ENCODE peak calls at places on chromosomes 3 and 15, in seven cellular contexts. C is right lobe of liver, U is colonic mucosa, G is GM23338, M is heart left ventricle, I is left ventricle myocardium inferior, O is breast epithelium. K is an unnamed sample.

GRCh38 chr15:80636675-80637074 is 58.4 kb upstream of the ABHD17C start:
- DNase-seq in C (no peak), M (peak; percentile 16), G (peak; percentile 82), U (peak; percentile 64), O (no peak), I (no peak), K (no peak)

GRCh38 chr3:169678122-169678521 is 14.6 kb upstream of the MECOM start:
- DNase-seq in I (no peak), G (no peak), O (no peak), U (no peak), C (no peak), M (no peak), K (no peak)

GRCh38 chr3:98730338-98730737 is 32.8 kb upstream of the ST3GAL6 start:
- DNase-seq in I (no peak), M (no peak), G (no peak), U (no peak), O (no peak), C (no peak), K (no peak)

GRCh38 chr3:167305340-167305739 is 74.8 kb downstream of the ZBBX start:
- DNase-seq in G (no peak), U (no peak), I (no peak), C (no peak), O (no peak), M (no peak), K (no peak)

GRCh38 chr3:101223016-101223415 is 97.4 kb downstream of the IMPG2 start:
- DNase-seq in C (no peak), I (no peak), O (no peak), M (no peak), G (no peak), U (no peak), K (no peak)

GRCh38 chr3:71545330-71545729 is 38.2 kb downstream of the FOXP1 start:
- DNase-seq in I (no peak), M (no peak), U (no peak), G (no peak), O (no peak), C (no peak), K (no peak)

GRCh38 chr15:58900628-58901027 is 32.9 kb downstream of the SLTM start:
- DNase-seq in G (no peak), I (no peak), C (no peak), M (no peak), U (no peak), O (no peak), K (no peak)

GRCh38 chr3:61564405-61565059 is 3.2 kb downstream of the PTPRG start:
- DNase-seq in C (peak; percentile 82), M (peak; percentile 90), G (peak; percentile 83), I (peak; percentile 88), U (peak; percentile 83), O (peak; percentile 74), K (peak; percentile 60)

GRCh38 chr3:127441764-127442163 is 148.8 kb downstream of the TPRA1 start:
- DNase-seq in C (no peak), M (no peak), I (no peak), U (no peak), O (peak; percentile 6), G (no peak), K (no peak)

GRCh38 chr3:192917258-192917507 is 473 bp downstream of the MB21D2 start:
- DNase-seq in G (peak; percentile 53), I (no peak), M (no peak), U (no peak), O (no peak), C (peak; percentile 24), K (no peak)

DNA sequence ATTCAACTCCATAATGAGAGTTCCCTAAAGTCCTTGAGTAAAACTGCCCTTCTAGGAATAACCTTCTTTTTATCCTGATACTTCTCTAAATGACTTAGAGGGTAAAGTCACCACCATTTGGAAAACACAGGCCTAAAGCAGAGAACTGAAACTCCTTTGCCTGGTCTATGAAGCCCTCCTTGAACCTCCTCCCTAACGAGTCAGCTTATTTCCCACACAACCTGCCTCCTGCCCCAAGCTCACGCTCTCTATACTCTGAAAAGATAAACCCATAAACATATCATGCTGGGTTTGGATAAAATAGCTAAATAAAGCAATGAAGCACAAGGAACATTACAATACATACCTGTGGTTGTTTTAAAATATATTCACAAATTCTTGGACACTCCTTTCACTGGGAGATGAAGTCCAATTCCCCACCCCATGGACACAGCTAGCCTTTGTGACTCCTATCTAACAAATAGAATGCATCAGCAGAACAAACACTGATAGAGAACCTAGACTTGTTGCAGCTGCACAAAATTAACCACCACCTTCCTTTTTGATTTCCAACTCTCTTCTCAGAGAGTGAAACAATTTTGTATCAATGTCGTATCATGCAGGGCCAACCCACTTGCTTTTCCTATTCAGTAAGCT is 98.2 kb downstream of the PLCH1 start:
- DNase-seq in M (no peak), C (no peak), I (no peak), U (no peak), G (no peak), O (no peak), K (no peak)
- H3K27ac ChIP-seq in M (no peak overlapping the region), C (no peak overlapping the region), I (no peak overlapping the region), U (no peak overlapping the region), G (peak overlapping the region; percentile 40), O (no peak overlapping the region), K (no peak overlapping the region)

DNA sequence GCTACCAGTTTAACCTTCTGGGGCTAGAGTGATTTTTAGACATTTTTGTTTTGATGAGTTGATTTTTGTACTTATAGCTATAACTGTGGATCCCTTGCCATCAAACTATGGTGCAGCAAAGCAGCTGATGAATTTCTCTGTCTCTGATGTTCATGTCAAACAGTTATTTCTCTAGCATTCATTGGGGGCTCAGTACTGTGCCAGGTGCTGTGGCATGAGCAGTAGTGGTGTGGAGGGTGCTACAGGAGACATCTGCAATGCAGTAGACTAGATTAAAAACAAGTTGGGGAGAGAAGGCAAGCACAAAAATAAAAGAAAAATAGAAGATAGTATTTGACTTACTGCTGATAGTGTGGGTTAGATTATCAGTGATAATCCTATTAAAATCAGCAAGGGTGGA is 95.3 kb downstream of the AKAP13 start:
- DNase-seq in O (no peak), C (no peak), M (no peak), I (no peak), G (no peak), U (no peak), K (no peak)
- H3K27ac ChIP-seq in O (no peak overlapping the region), C (no peak overlapping the region), M (no peak overlapping the region), I (peak overlapping the region; percentile 9), G (no peak overlapping the region), U (no peak overlapping the region), K (no peak overlapping the region)

DNA sequence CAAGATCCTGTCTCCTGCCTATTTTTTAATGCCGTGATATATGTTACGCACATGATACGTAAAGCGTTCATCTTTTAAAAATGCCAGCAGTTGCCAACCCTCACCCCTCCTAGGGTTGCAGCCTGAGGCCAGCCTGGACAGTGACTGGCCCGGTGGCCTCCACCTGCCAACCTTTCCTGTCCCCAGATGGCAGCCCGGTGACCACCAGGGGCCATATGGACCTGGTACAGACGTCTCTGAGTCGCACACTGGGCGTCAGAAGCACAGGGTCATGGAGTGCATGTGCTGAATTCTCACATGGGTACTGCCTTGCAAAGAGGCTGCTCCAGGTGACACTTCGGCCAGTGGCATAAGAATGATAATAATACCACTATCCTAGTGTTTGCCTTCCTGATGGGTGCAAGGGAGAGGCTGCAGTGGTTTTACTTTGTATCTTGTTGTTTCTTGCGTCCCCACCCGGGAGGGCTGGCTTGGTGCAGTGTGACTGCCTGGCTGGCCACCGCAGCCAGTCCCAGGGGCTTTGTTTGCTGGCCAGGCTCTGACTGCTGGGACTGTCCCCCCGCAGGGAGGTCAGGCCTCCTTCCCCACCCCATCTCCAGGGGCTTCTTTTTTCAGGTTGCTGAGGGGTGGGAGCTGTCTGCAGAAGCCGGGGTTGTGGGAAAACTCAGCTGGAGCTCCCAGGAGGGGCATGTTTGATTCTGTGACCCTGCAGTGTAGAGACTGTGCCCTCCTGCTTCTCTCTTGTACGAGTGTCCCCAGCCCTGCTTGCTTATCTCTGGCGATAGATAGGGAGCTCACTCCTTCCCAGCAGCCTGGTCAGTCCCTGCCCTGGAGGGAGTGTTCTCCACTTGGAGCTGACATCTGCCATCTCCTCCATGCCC is 16.9 kb downstream of the FBLN2 start:
- DNase-seq in O (no peak), M (no peak), G (no peak), C (no peak), I (peak; percentile 14), U (no peak), K (no peak)
- H3K27ac ChIP-seq in O (no peak overlapping the region), M (no peak overlapping the region), G (no peak overlapping the region), C (no peak overlapping the region), I (peak overlapping the region; percentile 56), U (no peak overlapping the region), K (no peak overlapping the region)

DNA sequence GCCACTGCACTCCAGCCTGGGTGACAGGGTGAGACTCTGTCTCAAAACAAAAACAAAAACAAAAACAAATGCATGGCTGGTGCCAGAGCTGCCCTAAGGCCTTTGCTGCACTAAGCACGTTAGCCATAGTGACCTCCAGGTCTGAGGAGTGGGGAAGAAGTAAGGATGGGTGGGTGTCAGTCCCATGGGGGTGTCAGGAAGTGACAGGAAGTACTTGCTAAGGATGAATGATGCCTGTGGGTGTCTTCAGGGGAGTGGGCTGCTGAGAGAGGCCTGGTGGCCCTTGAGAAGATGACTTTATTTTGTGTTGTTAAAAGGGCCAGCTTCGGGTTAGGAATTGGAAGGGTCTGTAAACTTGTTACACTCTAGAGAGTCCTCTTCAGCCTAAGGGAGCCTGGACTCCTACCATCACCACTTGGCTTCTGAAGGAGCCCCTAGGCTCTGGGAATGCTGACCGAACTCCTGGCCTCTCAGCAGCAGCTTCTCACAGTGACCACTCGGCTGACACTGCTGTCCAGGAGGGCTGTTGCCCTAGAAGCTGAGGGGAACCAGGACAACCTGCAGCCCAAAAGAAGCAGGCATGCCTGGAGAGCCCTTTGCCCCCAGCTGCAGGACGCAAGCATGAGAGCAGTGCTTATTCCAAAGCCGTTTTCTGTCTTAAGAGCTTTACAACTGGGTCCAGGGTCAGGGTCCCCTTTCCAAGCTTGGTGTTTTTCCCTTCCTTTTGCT is 116.4 kb downstream of the MYLK start:
- DNase-seq in I (no peak), G (no peak), C (no peak), U (peak; percentile 13), M (no peak), O (no peak), K (no peak)
- H3K27ac ChIP-seq in I (no peak overlapping the region), G (peak overlapping the region; percentile 75), C (peak overlapping the region; percentile 79), U (no peak overlapping the region), M (no peak overlapping the region), O (peak overlapping the region; percentile 90), K (no peak overlapping the region)

GRCh38 chr3:11435420-11435819 is 163.2 kb downstream of the ATG7 start:
- DNase-seq in M (no peak), U (no peak), O (no peak), C (no peak), I (no peak), G (no peak), K (no peak)

GRCh38 chr3:11434017-11434526 is 161.9 kb downstream of the ATG7 start:
- DNase-seq in C (no peak), M (peak; percentile 57), U (peak; percentile 27), O (no peak), I (peak; percentile 55), G (no peak), K (peak; percentile 39)

GRCh38 chr3:11434697-11435096 is 162.5 kb downstream of the ATG7 start:
- DNase-seq in U (no peak), O (no peak), I (no peak), M (no peak), C (no peak), G (no peak), K (no peak)

GRCh38 chr3:11430207-11430606 is 158.0 kb downstream of the ATG7 start:
- DNase-seq in U (no peak), M (no peak), I (no peak), O (no peak), G (no peak), C (no peak), K (no peak)

DNA sequence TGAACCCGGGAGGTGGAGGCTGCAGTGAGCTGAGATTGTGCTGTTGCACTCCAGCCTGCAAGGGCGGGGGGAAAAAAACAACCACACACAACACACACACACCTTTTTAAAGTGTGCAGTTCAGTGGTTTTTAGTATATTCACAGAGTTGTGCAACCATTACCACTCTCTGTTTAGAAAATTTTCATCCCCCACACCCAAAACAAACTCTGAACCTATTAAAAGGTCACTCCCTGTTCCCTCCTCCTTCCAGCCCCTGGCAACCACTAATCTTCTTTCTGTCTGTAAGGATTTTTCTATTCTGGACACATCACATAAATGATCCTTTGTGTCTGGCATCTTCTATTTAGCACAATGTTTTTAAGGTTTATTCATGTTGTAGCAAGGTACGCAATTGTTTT is 159.1 kb downstream of the ATG7 start:
- DNase-seq in C (no peak), G (no peak), U (no peak), M (no peak), I (no peak), O (no peak), K (no peak)
- H3K27ac ChIP-seq in C (no peak overlapping the region), G (no peak overlapping the region), U (no peak overlapping the region), M (no peak overlapping the region), I (no peak overlapping the region), O (peak overlapping the region; percentile 32), K (no peak overlapping the region)

K was measured in gastrocnemius medialis.